ENCODE peak calls at places on chromosome 5, in six cellular contexts. One of them, this sample, is unnamed.

GRCh38 chr5:5421149-5421960 is 1.1 kb upstream of the ICE1 start:
- DNase-seq in hepatocyte: peak
- DNase-seq in cardiac fibroblast: no peak
- DNase-seq in astrocyte: peak
- DNase-seq in epithelial cell of esophagus: peak
- DNase-seq in CD4-positive, alpha-beta memory T cell: no peak
- DNase-seq in this sample: no peak

GRCh38 chr5:82396396-82396795 is 118.2 kb upstream of the RPS23 start:
- DNase-seq in astrocyte: peak
- DNase-seq in CD4-positive, alpha-beta memory T cell: no peak
- DNase-seq in cardiac fibroblast: peak
- DNase-seq in epithelial cell of esophagus: no peak
- DNase-seq in hepatocyte: no peak
- DNase-seq in this sample: no peak

GRCh38 chr5:33379757-33380156 is 61.0 kb upstream of the TARS1 start:
- DNase-seq in hepatocyte: peak
- DNase-seq in astrocyte: no peak
- DNase-seq in cardiac fibroblast: peak
- DNase-seq in epithelial cell of esophagus: peak
- DNase-seq in CD4-positive, alpha-beta memory T cell: no peak
- DNase-seq in this sample: peak

GRCh38 chr5:53560506-53561191 is at the start of gene NDUFS4:
- DNase-seq in CD4-positive, alpha-beta memory T cell: peak
- DNase-seq in cardiac fibroblast: peak
- DNase-seq in epithelial cell of esophagus: peak
- DNase-seq in hepatocyte: peak
- DNase-seq in astrocyte: peak
- DNase-seq in this sample: peak

GRCh38 chr5:137142371-137143243 is 356.5 kb downstream of the SPOCK1 start:
- DNase-seq in cardiac fibroblast: peak
- DNase-seq in epithelial cell of esophagus: peak
- DNase-seq in astrocyte: peak
- DNase-seq in hepatocyte: peak
- DNase-seq in CD4-positive, alpha-beta memory T cell: no peak
- DNase-seq in this sample: no peak

GRCh38 chr5:166767858-166768257 is 1523.6 kb upstream of the WWC1 start:
- DNase-seq in cardiac fibroblast: no peak
- DNase-seq in CD4-positive, alpha-beta memory T cell: no peak
- DNase-seq in epithelial cell of esophagus: no peak
- DNase-seq in hepatocyte: no peak
- DNase-seq in astrocyte: no peak
- DNase-seq in this sample: no peak

GRCh38 chr5:135423158-135423925 is 23.8 kb downstream of the DCANP1 start:
- DNase-seq in astrocyte: peak
- DNase-seq in epithelial cell of esophagus: no peak
- DNase-seq in hepatocyte: peak
- DNase-seq in CD4-positive, alpha-beta memory T cell: no peak
- DNase-seq in cardiac fibroblast: peak
- DNase-seq in this sample: no peak

GRCh38 chr5:81590498-81591384 is 160.2 kb downstream of the SSBP2 start:
- DNase-seq in hepatocyte: no peak
- DNase-seq in astrocyte: peak
- DNase-seq in epithelial cell of esophagus: no peak
- DNase-seq in cardiac fibroblast: peak
- DNase-seq in CD4-positive, alpha-beta memory T cell: no peak
- DNase-seq in this sample: no peak

GRCh38 chr5:173524136-173524535 is 92.3 kb downstream of the BOD1 start:
- DNase-seq in hepatocyte: no peak
- DNase-seq in CD4-positive, alpha-beta memory T cell: no peak
- DNase-seq in epithelial cell of esophagus: no peak
- DNase-seq in astrocyte: no peak
- DNase-seq in cardiac fibroblast: no peak
- DNase-seq in this sample: no peak

DNA sequence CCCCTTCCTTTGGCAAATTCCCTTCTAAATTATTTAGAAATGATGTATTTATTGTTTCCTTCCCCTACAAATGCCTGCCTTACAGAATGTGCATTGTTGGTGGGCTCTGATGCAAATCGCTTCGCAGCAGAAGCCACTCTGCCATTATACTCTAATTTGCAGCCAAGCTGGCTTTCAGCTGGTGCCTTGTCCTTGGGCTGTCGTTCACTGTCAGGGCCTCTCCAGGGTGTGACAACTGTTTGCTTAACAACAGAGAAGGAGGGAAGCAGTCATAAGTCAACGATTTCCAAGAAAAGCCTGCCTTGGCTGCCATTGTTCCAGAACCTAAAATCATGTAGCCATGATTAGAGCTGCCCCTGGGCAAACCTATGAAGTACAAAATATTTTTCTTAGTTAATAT is 260.1 kb upstream of the RGMB start:
- DNase-seq in CD4-positive, alpha-beta memory T cell: no peak
- DNase-seq in hepatocyte: peak
- DNase-seq in cardiac fibroblast: no peak
- DNase-seq in epithelial cell of esophagus: no peak
- DNase-seq in astrocyte: no peak
- DNase-seq in this sample: no peak
- H3K4me3 ChIP-seq in CD4-positive, alpha-beta memory T cell: no peak
- H3K4me3 ChIP-seq in hepatocyte: no peak
- H3K4me3 ChIP-seq in cardiac fibroblast: no peak
- H3K4me3 ChIP-seq in epithelial cell of esophagus: no peak
- H3K4me3 ChIP-seq in astrocyte: no peak
- H3K4me3 ChIP-seq in this sample: no peak

GRCh38 chr5:149485655-149486615 is 65.3 kb downstream of the CSNK1A1 start:
- DNase-seq in astrocyte: peak
- DNase-seq in epithelial cell of esophagus: peak
- DNase-seq in hepatocyte: peak
- DNase-seq in cardiac fibroblast: peak
- DNase-seq in CD4-positive, alpha-beta memory T cell: no peak
- DNase-seq in this sample: no peak
- H3K4me3 ChIP-seq in astrocyte: no peak
- H3K4me3 ChIP-seq in epithelial cell of esophagus: no peak
- H3K4me3 ChIP-seq in hepatocyte: no peak
- H3K4me3 ChIP-seq in cardiac fibroblast: no peak
- H3K4me3 ChIP-seq in CD4-positive, alpha-beta memory T cell: no peak
- H3K4me3 ChIP-seq in this sample: no peak

GRCh38 chr5:112923148-112923917 is 1.3 kb upstream of the REEP5 start:
- DNase-seq in cardiac fibroblast: no peak
- DNase-seq in astrocyte: no peak
- DNase-seq in hepatocyte: no peak
- DNase-seq in CD4-positive, alpha-beta memory T cell: peak
- DNase-seq in epithelial cell of esophagus: no peak
- DNase-seq in this sample: no peak
- H3K4me3 ChIP-seq in cardiac fibroblast: no peak
- H3K4me3 ChIP-seq in astrocyte: no peak
- H3K4me3 ChIP-seq in hepatocyte: no peak
- H3K4me3 ChIP-seq in CD4-positive, alpha-beta memory T cell: peak
- H3K4me3 ChIP-seq in epithelial cell of esophagus: no peak
- H3K4me3 ChIP-seq in this sample: no peak

GRCh38 chr5:68192679-68193060 is 22.9 kb upstream of the PIK3R1 start:
- DNase-seq in CD4-positive, alpha-beta memory T cell: no peak
- DNase-seq in epithelial cell of esophagus: no peak
- DNase-seq in hepatocyte: no peak
- DNase-seq in astrocyte: no peak
- DNase-seq in cardiac fibroblast: no peak
- DNase-seq in this sample: no peak

GRCh38 chr5:68196876-68197275 is 18.7 kb upstream of the PIK3R1 start:
- DNase-seq in epithelial cell of esophagus: no peak
- DNase-seq in CD4-positive, alpha-beta memory T cell: no peak
- DNase-seq in astrocyte: no peak
- DNase-seq in cardiac fibroblast: no peak
- DNase-seq in hepatocyte: no peak
- DNase-seq in this sample: no peak

GRCh38 chr5:68195137-68195536 is 20.4 kb upstream of the PIK3R1 start:
- DNase-seq in hepatocyte: no peak
- DNase-seq in cardiac fibroblast: no peak
- DNase-seq in CD4-positive, alpha-beta memory T cell: no peak
- DNase-seq in epithelial cell of esophagus: no peak
- DNase-seq in astrocyte: no peak
- DNase-seq in this sample: no peak

GRCh38 chr5:68194405-68194804 is 21.2 kb upstream of the PIK3R1 start:
- DNase-seq in epithelial cell of esophagus: no peak
- DNase-seq in cardiac fibroblast: peak
- DNase-seq in CD4-positive, alpha-beta memory T cell: no peak
- DNase-seq in astrocyte: no peak
- DNase-seq in hepatocyte: no peak
- DNase-seq in this sample: no peak

DNA sequence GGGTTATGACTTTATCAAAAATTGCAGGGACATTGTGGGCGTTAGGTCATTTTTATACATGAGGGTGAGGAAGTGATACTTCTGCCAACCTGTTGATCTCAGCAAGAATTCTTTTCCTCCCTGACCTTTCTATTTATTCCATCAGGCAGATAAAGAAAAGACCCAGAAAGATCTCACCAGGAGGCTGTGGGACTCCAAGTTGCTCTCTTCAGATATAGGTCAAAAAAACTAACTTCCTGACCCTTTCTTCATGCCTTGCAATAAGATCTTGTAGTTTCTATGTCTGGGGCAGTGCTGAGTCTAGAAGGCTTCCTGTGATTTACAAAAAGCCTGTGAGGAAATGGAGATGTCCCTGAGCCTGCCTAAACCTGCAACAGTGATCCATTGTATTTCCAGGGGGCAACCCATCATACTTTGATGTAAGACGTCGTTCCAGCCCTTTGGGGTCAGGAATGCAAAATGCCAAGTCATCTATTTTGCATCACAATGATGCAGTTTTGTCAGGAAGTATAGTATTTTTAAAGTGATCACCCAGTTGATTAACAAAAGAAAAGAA is 22.0 kb upstream of the PIK3R1 start:
- DNase-seq in cardiac fibroblast: peak
- DNase-seq in CD4-positive, alpha-beta memory T cell: no peak
- DNase-seq in hepatocyte: no peak
- DNase-seq in epithelial cell of esophagus: peak
- DNase-seq in astrocyte: no peak
- DNase-seq in this sample: peak
- H3K4me3 ChIP-seq in cardiac fibroblast: no peak
- H3K4me3 ChIP-seq in CD4-positive, alpha-beta memory T cell: no peak
- H3K4me3 ChIP-seq in hepatocyte: no peak
- H3K4me3 ChIP-seq in epithelial cell of esophagus: no peak
- H3K4me3 ChIP-seq in astrocyte: no peak
- H3K4me3 ChIP-seq in this sample: no peak

GRCh38 chr5:79986260-79986659 is 4.8 kb downstream of the MTX3 start:
- DNase-seq in CD4-positive, alpha-beta memory T cell: no peak
- DNase-seq in epithelial cell of esophagus: no peak
- DNase-seq in cardiac fibroblast: no peak
- DNase-seq in astrocyte: no peak
- DNase-seq in hepatocyte: no peak
- DNase-seq in this sample: no peak

GRCh38 chr5:79985288-79985687 is 5.8 kb downstream of the MTX3 start:
- DNase-seq in cardiac fibroblast: no peak
- DNase-seq in CD4-positive, alpha-beta memory T cell: no peak
- DNase-seq in epithelial cell of esophagus: no peak
- DNase-seq in astrocyte: no peak
- DNase-seq in hepatocyte: no peak
- DNase-seq in this sample: no peak

GRCh38 chr5:79992891-79993290 is 1.8 kb upstream of the MTX3 start:
- DNase-seq in astrocyte: peak
- DNase-seq in hepatocyte: no peak
- DNase-seq in CD4-positive, alpha-beta memory T cell: no peak
- DNase-seq in cardiac fibroblast: no peak
- DNase-seq in epithelial cell of esophagus: no peak
- DNase-seq in this sample: no peak

GRCh38 chr5:79990205-79990597 is 861 bp downstream of the MTX3 start:
- DNase-seq in epithelial cell of esophagus: no peak
- DNase-seq in CD4-positive, alpha-beta memory T cell: no peak
- DNase-seq in astrocyte: no peak
- DNase-seq in hepatocyte: no peak
- DNase-seq in cardiac fibroblast: no peak
- DNase-seq in this sample: no peak

GRCh38 chr5:79990598-79991507 is at the start of gene MTX3:
- DNase-seq in cardiac fibroblast: peak
- DNase-seq in hepatocyte: peak
- DNase-seq in CD4-positive, alpha-beta memory T cell: peak
- DNase-seq in epithelial cell of esophagus: peak
- DNase-seq in astrocyte: peak
- DNase-seq in this sample: peak
- H3K4me3 ChIP-seq in cardiac fibroblast: peak
- H3K4me3 ChIP-seq in hepatocyte: peak
- H3K4me3 ChIP-seq in CD4-positive, alpha-beta memory T cell: peak
- H3K4me3 ChIP-seq in epithelial cell of esophagus: peak
- H3K4me3 ChIP-seq in astrocyte: peak
- H3K4me3 ChIP-seq in this sample: peak

GRCh38 chr5:2562036-2562435 is 189.4 kb downstream of the IRX2 start:
- DNase-seq in cardiac fibroblast: no peak
- DNase-seq in CD4-positive, alpha-beta memory T cell: no peak
- DNase-seq in hepatocyte: no peak
- DNase-seq in astrocyte: no peak
- DNase-seq in epithelial cell of esophagus: no peak
- DNase-seq in this sample: no peak

GRCh38 chr5:2557435-2557834 is 194.0 kb downstream of the IRX2 start:
- DNase-seq in epithelial cell of esophagus: no peak
- DNase-seq in hepatocyte: no peak
- DNase-seq in cardiac fibroblast: no peak
- DNase-seq in astrocyte: no peak
- DNase-seq in CD4-positive, alpha-beta memory T cell: no peak
- DNase-seq in this sample: no peak

GRCh38 chr5:2563046-2563445 is 188.4 kb downstream of the IRX2 start:
- DNase-seq in CD4-positive, alpha-beta memory T cell: no peak
- DNase-seq in cardiac fibroblast: no peak
- DNase-seq in epithelial cell of esophagus: no peak
- DNase-seq in hepatocyte: no peak
- DNase-seq in astrocyte: no peak
- DNase-seq in this sample: no peak

GRCh38 chr5:2556375-2556966 is 195.0 kb downstream of the IRX2 start:
- DNase-seq in astrocyte: no peak
- DNase-seq in cardiac fibroblast: no peak
- DNase-seq in CD4-positive, alpha-beta memory T cell: no peak
- DNase-seq in hepatocyte: no peak
- DNase-seq in epithelial cell of esophagus: no peak
- DNase-seq in this sample: no peak

DNA sequence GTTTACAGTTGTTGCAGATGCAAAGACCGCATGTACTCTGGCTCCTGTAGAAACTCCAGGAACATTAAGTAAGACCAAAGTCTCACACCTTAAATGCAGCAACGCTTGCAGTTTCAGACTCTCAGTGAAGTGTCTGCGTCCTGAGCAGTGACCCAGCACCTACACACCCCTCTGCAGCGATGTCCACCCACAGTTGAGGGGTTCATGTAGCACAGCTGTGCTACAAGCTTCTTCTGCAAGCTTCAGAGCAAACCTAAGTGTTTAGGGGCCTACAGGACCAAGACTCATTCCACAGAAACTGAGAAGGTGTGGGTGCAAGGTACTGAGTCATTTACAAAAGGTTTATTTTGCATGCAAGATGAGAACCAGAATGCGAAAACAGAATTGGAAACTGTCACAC is 191.0 kb downstream of the IRX2 start:
- DNase-seq in epithelial cell of esophagus: no peak
- DNase-seq in hepatocyte: no peak
- DNase-seq in CD4-positive, alpha-beta memory T cell: no peak
- DNase-seq in cardiac fibroblast: no peak
- DNase-seq in astrocyte: no peak
- DNase-seq in this sample: no peak
- H3K4me3 ChIP-seq in epithelial cell of esophagus: no peak
- H3K4me3 ChIP-seq in hepatocyte: no peak
- H3K4me3 ChIP-seq in CD4-positive, alpha-beta memory T cell: no peak
- H3K4me3 ChIP-seq in cardiac fibroblast: no peak
- H3K4me3 ChIP-seq in astrocyte: no peak
- H3K4me3 ChIP-seq in this sample: no peak

GRCh38 chr5:176648467-176649194 is 1.3 kb downstream of the TSPAN17 start:
- DNase-seq in CD4-positive, alpha-beta memory T cell: peak
- DNase-seq in epithelial cell of esophagus: no peak
- DNase-seq in hepatocyte: no peak
- DNase-seq in astrocyte: no peak
- DNase-seq in cardiac fibroblast: no peak
- DNase-seq in this sample: no peak
- H3K4me3 ChIP-seq in CD4-positive, alpha-beta memory T cell: peak
- H3K4me3 ChIP-seq in epithelial cell of esophagus: peak
- H3K4me3 ChIP-seq in hepatocyte: peak
- H3K4me3 ChIP-seq in astrocyte: peak
- H3K4me3 ChIP-seq in cardiac fibroblast: peak
- H3K4me3 ChIP-seq in this sample: peak